ENCODE peak calls at places on chromosomes 1 and 21, in six cellular contexts. One of them, this sample, is unnamed.

GRCh38 chr1:215052656-215053055 is 29.9 kb upstream of the KCNK2 start:
- ATAC-seq in HepG2: no peak
- ATAC-seq in K562: no peak
- ATAC-seq in upper lobe of left lung: no peak
- ATAC-seq in HCT116: no peak
- ATAC-seq in GM12878: no peak
- ATAC-seq in this sample: no peak

GRCh38 chr1:158149175-158149574 is 31.5 kb upstream of the CD1D start:
- ATAC-seq in HepG2: no peak
- ATAC-seq in K562: no peak
- ATAC-seq in upper lobe of left lung: no peak
- ATAC-seq in HCT116: peak; percentile 18
- ATAC-seq in GM12878: no peak
- ATAC-seq in this sample: no peak

GRCh38 chr1:47262787-47263413 is 30.9 kb upstream of the TAL1 start:
- ATAC-seq in HepG2: peak; percentile 69
- ATAC-seq in K562: peak; percentile 91
- ATAC-seq in upper lobe of left lung: no peak
- ATAC-seq in HCT116: peak; percentile 82
- ATAC-seq in GM12878: peak; percentile 81
- ATAC-seq in this sample: no peak

GRCh38 chr21:44024895-44025353 is 12.8 kb downstream of the TRAPPC10 start:
- ATAC-seq in HepG2: peak; percentile 42
- ATAC-seq in K562: peak; percentile 67
- ATAC-seq in upper lobe of left lung: peak; percentile 81
- ATAC-seq in HCT116: no peak
- ATAC-seq in GM12878: peak; percentile 28
- ATAC-seq in this sample: peak; percentile 93

GRCh38 chr1:2499986-2500596 is 24.0 kb downstream of the PLCH2 start:
- ATAC-seq in HepG2: no peak
- ATAC-seq in K562: peak; percentile 8
- ATAC-seq in upper lobe of left lung: no peak
- ATAC-seq in HCT116: no peak
- ATAC-seq in GM12878: peak; percentile 31
- ATAC-seq in this sample: no peak

GRCh38 chr1:185654952-185655314 is 79.3 kb upstream of the HMCN1 start:
- ATAC-seq in HepG2: no peak
- ATAC-seq in K562: no peak
- ATAC-seq in upper lobe of left lung: no peak
- ATAC-seq in HCT116: no peak
- ATAC-seq in GM12878: no peak
- ATAC-seq in this sample: no peak

GRCh38 chr1:60937720-60938119 is 144.6 kb upstream of the NFIA start:
- ATAC-seq in HepG2: no peak
- ATAC-seq in K562: no peak
- ATAC-seq in upper lobe of left lung: no peak
- ATAC-seq in HCT116: no peak
- ATAC-seq in GM12878: no peak
- ATAC-seq in this sample: no peak

GRCh38 chr1:6308449-6308848 is 47.6 kb upstream of the GPR153 start:
- ATAC-seq in HepG2: no peak
- ATAC-seq in K562: no peak
- ATAC-seq in upper lobe of left lung: no peak
- ATAC-seq in HCT116: no peak
- ATAC-seq in GM12878: no peak
- ATAC-seq in this sample: no peak

GRCh38 chr1:211537253-211537652 is 41.7 kb downstream of the SLC30A1 start:
- ATAC-seq in HepG2: no peak
- ATAC-seq in K562: peak; percentile 85
- ATAC-seq in upper lobe of left lung: no peak
- ATAC-seq in HCT116: no peak
- ATAC-seq in GM12878: no peak
- ATAC-seq in this sample: no peak

GRCh38 chr1:196910208-196910607 is 22.4 kb downstream of the CFHR4 start:
- ATAC-seq in HepG2: peak; percentile 53
- ATAC-seq in K562: peak; percentile 60
- ATAC-seq in upper lobe of left lung: no peak
- ATAC-seq in HCT116: peak; percentile 59
- ATAC-seq in GM12878: no peak
- ATAC-seq in this sample: no peak

GRCh38 chr1:83490988-83491387 is 507.9 kb downstream of the TTLL7 start:
- ATAC-seq in HepG2: no peak
- ATAC-seq in K562: no peak
- ATAC-seq in upper lobe of left lung: no peak
- ATAC-seq in HCT116: no peak
- ATAC-seq in GM12878: no peak
- ATAC-seq in this sample: no peak

GRCh38 chr1:152050886-152051764 is 14.3 kb upstream of the S100A11 start:
- ATAC-seq in HepG2: no peak
- ATAC-seq in K562: peak; percentile 12
- ATAC-seq in upper lobe of left lung: no peak
- ATAC-seq in HCT116: no peak
- ATAC-seq in GM12878: no peak
- ATAC-seq in this sample: no peak

GRCh38 chr21:24208562-24209260 is 1398.6 kb downstream of the MRPL39 start:
- ATAC-seq in HepG2: no peak
- ATAC-seq in K562: no peak
- ATAC-seq in upper lobe of left lung: peak; percentile 46
- ATAC-seq in HCT116: no peak
- ATAC-seq in GM12878: no peak
- ATAC-seq in this sample: peak; percentile 19

GRCh38 chr1:1732381-1732780 is 8.2 kb upstream of the CDK11A start:
- ATAC-seq in HepG2: no peak
- ATAC-seq in K562: no peak
- ATAC-seq in upper lobe of left lung: no peak
- ATAC-seq in HCT116: no peak
- ATAC-seq in GM12878: no peak
- ATAC-seq in this sample: no peak

GRCh38 chr1:201279313-201279712 is 4.0 kb upstream of the PKP1 start:
- ATAC-seq in HepG2: no peak
- ATAC-seq in K562: no peak
- ATAC-seq in upper lobe of left lung: no peak
- ATAC-seq in HCT116: no peak
- ATAC-seq in GM12878: no peak
- ATAC-seq in this sample: peak; percentile 46

GRCh38 chr1:110684476-110684875 is 9.7 kb upstream of the KCNA3 start:
- ATAC-seq in HepG2: no peak
- ATAC-seq in K562: no peak
- ATAC-seq in upper lobe of left lung: no peak
- ATAC-seq in HCT116: no peak
- ATAC-seq in GM12878: no peak
- ATAC-seq in this sample: no peak

GRCh38 chr1:201404722-201405483 is 5.8 kb upstream of the LAD1 start:
- ATAC-seq in HepG2: peak; percentile 16
- ATAC-seq in K562: no peak
- ATAC-seq in upper lobe of left lung: no peak
- ATAC-seq in HCT116: no peak
- ATAC-seq in GM12878: peak; percentile 28
- ATAC-seq in this sample: no peak

GRCh38 chr1:235906436-235906835 is 39.7 kb upstream of the LYST start:
- ATAC-seq in HepG2: no peak
- ATAC-seq in K562: no peak
- ATAC-seq in upper lobe of left lung: no peak
- ATAC-seq in HCT116: no peak
- ATAC-seq in GM12878: no peak
- ATAC-seq in this sample: no peak

GRCh38 chr1:115063238-115063901 is 25.9 kb downstream of the TSPAN2 start:
- ATAC-seq in HepG2: no peak
- ATAC-seq in K562: no peak
- ATAC-seq in upper lobe of left lung: no peak
- ATAC-seq in HCT116: no peak
- ATAC-seq in GM12878: peak; percentile 50
- ATAC-seq in this sample: no peak

GRCh38 chr1:237033804-237034203 is 8.2 kb upstream of the RYR2 start:
- ATAC-seq in HepG2: no peak
- ATAC-seq in K562: no peak
- ATAC-seq in upper lobe of left lung: no peak
- ATAC-seq in HCT116: no peak
- ATAC-seq in GM12878: no peak
- ATAC-seq in this sample: no peak

GRCh38 chr1:94279462-94279861 is 42.1 kb upstream of the ARHGAP29 start:
- ATAC-seq in HepG2: no peak
- ATAC-seq in K562: no peak
- ATAC-seq in upper lobe of left lung: no peak
- ATAC-seq in HCT116: no peak
- ATAC-seq in GM12878: no peak
- ATAC-seq in this sample: no peak

GRCh38 chr1:55480396-55480795 is 265.2 kb upstream of the USP24 start:
- ATAC-seq in HepG2: no peak
- ATAC-seq in K562: no peak
- ATAC-seq in upper lobe of left lung: no peak
- ATAC-seq in HCT116: no peak
- ATAC-seq in GM12878: no peak
- ATAC-seq in this sample: no peak

GRCh38 chr1:228933753-228934152 is 198.5 kb downstream of the RHOU start:
- ATAC-seq in HepG2: no peak
- ATAC-seq in K562: no peak
- ATAC-seq in upper lobe of left lung: no peak
- ATAC-seq in HCT116: no peak
- ATAC-seq in GM12878: no peak
- ATAC-seq in this sample: no peak

GRCh38 chr1:116288201-116288598 is 84.8 kb upstream of the ATP1A1 start:
- ATAC-seq in HepG2: no peak
- ATAC-seq in K562: no peak
- ATAC-seq in upper lobe of left lung: no peak
- ATAC-seq in HCT116: no peak
- ATAC-seq in GM12878: peak; percentile 98
- ATAC-seq in this sample: no peak

GRCh38 chr1:44553771-44554170 is 120.5 kb downstream of the TMEM53 start:
- ATAC-seq in HepG2: no peak
- ATAC-seq in K562: no peak
- ATAC-seq in upper lobe of left lung: no peak
- ATAC-seq in HCT116: peak; percentile 94
- ATAC-seq in GM12878: no peak
- ATAC-seq in this sample: no peak

GRCh38 chr1:17744666-17745563 is 10.2 kb upstream of the ACTL8 start:
- ATAC-seq in HepG2: peak; percentile 59
- ATAC-seq in K562: peak; percentile 73
- ATAC-seq in upper lobe of left lung: no peak
- ATAC-seq in HCT116: no peak
- ATAC-seq in GM12878: no peak
- ATAC-seq in this sample: no peak

DNA sequence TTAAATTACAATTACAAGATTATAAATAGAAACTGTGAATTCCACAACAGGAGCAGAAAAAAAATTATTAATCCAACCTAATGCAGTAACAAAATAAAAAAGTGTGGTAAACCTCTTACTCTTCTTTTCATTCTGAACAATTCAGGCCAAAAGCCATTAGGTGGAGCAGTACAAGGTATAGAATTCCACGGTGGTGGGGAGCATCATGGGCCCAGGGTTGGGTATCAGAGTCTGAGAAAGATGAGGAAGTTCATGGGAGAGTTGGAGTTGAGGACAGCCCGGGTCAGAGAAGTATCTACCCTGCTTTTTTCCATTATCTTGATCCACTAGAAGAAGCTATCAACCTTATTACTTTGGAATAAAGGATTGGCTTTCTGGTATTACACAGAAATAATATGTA is 586.9 kb downstream of the AGBL4 start:
- ATAC-seq in HepG2: no peak
- ATAC-seq in K562: no peak
- ATAC-seq in upper lobe of left lung: no peak
- ATAC-seq in HCT116: no peak
- ATAC-seq in GM12878: no peak
- ATAC-seq in this sample: no peak
- H3K9me3 ChIP-seq in HepG2: peaks cover 85% of the 10 kb centered on the region
- H3K9me3 ChIP-seq in K562: no peaks in the 10 kb centered on the region
- H3K9me3 ChIP-seq in upper lobe of left lung: peaks cover 7% of the 10 kb centered on the region
- H3K9me3 ChIP-seq in HCT116: no peaks in the 10 kb centered on the region
- H3K9me3 ChIP-seq in GM12878: no peaks in the 10 kb centered on the region
- H3K9me3 ChIP-seq in this sample: no peaks in the 10 kb centered on the region

DNA sequence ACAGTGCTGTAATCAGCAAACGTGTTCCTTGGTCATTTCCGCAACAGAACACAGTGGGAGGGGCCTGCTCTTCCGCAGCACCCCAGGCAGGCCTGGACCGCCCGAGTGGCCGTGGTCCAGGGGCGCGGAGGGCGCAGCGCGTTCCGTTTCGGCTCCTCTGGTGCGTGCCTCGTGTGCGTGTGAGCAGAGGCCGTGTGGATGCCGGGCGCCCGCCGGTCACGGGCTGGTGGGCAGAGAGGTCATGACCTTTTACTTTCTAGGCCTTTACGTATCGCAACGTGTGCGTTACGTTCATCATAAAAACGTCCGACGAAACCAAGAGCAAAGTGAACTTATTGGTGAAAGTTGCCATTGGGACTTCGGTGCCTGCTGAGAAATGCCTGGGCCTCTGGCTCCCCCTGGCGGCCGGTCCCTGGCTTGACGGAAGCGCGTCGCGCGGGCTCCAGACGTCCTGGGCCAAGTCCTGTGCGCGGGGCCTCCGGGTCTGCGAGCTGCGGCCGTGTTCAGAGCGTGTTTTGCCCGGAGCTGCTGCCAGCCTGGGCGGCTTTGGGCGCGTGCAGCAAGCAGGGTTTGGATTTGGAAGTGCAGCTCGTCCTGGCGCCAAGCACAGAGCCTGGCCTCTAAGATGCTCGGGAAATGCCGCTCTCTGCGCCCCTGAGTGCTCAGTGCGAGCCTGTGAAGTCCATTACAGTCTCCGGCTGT is 34.4 kb downstream of the COL18A1 start:
- ATAC-seq in HepG2: peak; percentile 75
- ATAC-seq in K562: peak; percentile 98
- ATAC-seq in upper lobe of left lung: peak; percentile 87
- ATAC-seq in HCT116: peak; percentile 95
- ATAC-seq in GM12878: peak; percentile 98
- ATAC-seq in this sample: peak; percentile 90
- TF ChIP-seq POLR2A in HepG2: no peak
- TF ChIP-seq POLR2A in K562: no peak
- TF ChIP-seq POLR2A in upper lobe of left lung: no peak
- TF ChIP-seq POLR2A in HCT116: no peak
- TF ChIP-seq POLR2A in GM12878: no peak
- TF ChIP-seq POLR2A in this sample: no peak

DNA sequence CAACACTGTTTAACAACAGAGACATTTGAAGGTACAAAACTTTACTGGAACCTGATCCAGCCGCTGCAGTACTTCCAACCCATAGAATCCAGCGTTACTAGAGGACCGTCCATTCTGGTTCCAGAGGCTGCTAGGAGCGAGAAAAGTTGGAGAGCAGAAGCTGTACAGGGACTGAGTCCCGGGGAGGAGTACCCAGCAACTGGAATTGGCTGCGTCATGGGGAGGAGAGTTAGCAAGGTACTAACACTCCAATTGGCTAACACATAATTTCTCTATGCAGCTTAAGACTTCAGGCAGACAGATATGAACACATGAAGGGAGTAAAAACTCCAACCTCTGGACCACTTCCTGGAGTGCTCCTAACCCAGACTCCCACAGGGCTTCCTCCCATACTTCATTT is 2.1 kb upstream of the QSOX1 start:
- ATAC-seq in HepG2: no peak
- ATAC-seq in K562: peak; percentile 7
- ATAC-seq in upper lobe of left lung: no peak
- ATAC-seq in HCT116: no peak
- ATAC-seq in GM12878: no peak
- ATAC-seq in this sample: no peak
- TF ChIP-seq POLR2AphosphoS5 in HepG2: no peak
- TF ChIP-seq POLR2AphosphoS5 in K562: no peak
- TF ChIP-seq POLR2AphosphoS5 in upper lobe of left lung: no peak
- TF ChIP-seq POLR2AphosphoS5 in HCT116: no peak
- TF ChIP-seq POLR2AphosphoS5 in GM12878: no peak
- TF ChIP-seq POLR2AphosphoS5 in this sample: no peak

GRCh38 chr1:41629571-41629970 is 145.1 kb upstream of the EDN2 start:
- ATAC-seq in HepG2: no peak
- ATAC-seq in K562: no peak
- ATAC-seq in upper lobe of left lung: no peak
- ATAC-seq in HCT116: no peak
- ATAC-seq in GM12878: no peak
- ATAC-seq in this sample: no peak
- H3K9me3 ChIP-seq in HepG2: no peaks in the 10 kb centered on the region
- H3K9me3 ChIP-seq in K562: no peaks in the 10 kb centered on the region
- H3K9me3 ChIP-seq in upper lobe of left lung: no peaks in the 10 kb centered on the region
- H3K9me3 ChIP-seq in HCT116: no peaks in the 10 kb centered on the region
- H3K9me3 ChIP-seq in GM12878: no peaks in the 10 kb centered on the region
- H3K9me3 ChIP-seq in this sample: no peaks in the 10 kb centered on the region